ENCODE peak calls at places on chromosomes 13 and 19, in ten cellular contexts. A is activated CD4-positive, alpha-beta T cell treated with anti-CD3 and anti-CD28 coated beads, Interleukin-2, amount 50 U/mL, for 4 hours; N is H9; S is GM19239; T is DMS53; Y is CD8-positive, alpha-beta memory T cell; P is anterior cingulate cortex; V is breast epithelium; K is memory B cell; Q is foreskin keratinocyte. L is an unnamed sample.
A peak's percentile ranks its signal among the peaks of the same experiment; 100 is the strongest.

GRCh38 chr19:57816652-57817051 is 1.9 kb upstream of the ZNF552 start:
- DNase-seq in A (no peak), N (no peak), S (no peak), T (no peak), Y (no peak), P (no peak), V (no peak), K (no peak), Q (no peak), L (peak; percentile 63)

GRCh38 chr13:48505597-48506091 is 27.2 kb downstream of the RCBTB2 start:
- DNase-seq in A (peak; percentile 25), N (no peak), S (peak; percentile 28), T (no peak), Y (peak; percentile 78), P (no peak), V (no peak), K (peak; percentile 51), Q (no peak), L (no peak)

GRCh38 chr19:34276614-34277013 is 22.3 kb downstream of the GARRE1 start:
- DNase-seq in A (no peak), N (no peak), S (no peak), T (no peak), Y (no peak), P (no peak), V (no peak), K (no peak), Q (no peak), L (no peak)

GRCh38 chr13:36088001-36088400 is 43.2 kb downstream of the DCLK1 start:
- DNase-seq in A (no peak), N (no peak), S (no peak), T (peak; percentile 84), Y (no peak), P (no peak), V (no peak), K (no peak), Q (no peak), L (no peak)

GRCh38 chr19:32415246-32415645 is 9.7 kb downstream of the DPY19L3 start:
- DNase-seq in A (no peak), N (no peak), S (no peak), T (no peak), Y (no peak), P (no peak), V (no peak), K (no peak), Q (no peak), L (no peak)

GRCh38 chr19:8609210-8610040 is 1.1 kb downstream of the ADAMTS10 start:
- DNase-seq in A (no peak), N (peak; percentile 82), S (no peak), T (no peak), Y (no peak), P (no peak), V (no peak), K (no peak), Q (no peak), L (peak; percentile 87)

GRCh38 chr13:32530841-32531253 is 7.7 kb downstream of the N4BP2L2 start:
- DNase-seq in A (no peak), N (no peak), S (peak; percentile 19), T (no peak), Y (peak; percentile 32), P (no peak), V (no peak), K (no peak), Q (peak; percentile 7), L (no peak)

GRCh38 chr13:89372193-89372592 is 1701.0 kb downstream of the SLITRK5 start:
- DNase-seq in A (no peak), N (no peak), S (no peak), T (peak; percentile 65), Y (no peak), P (no peak), V (no peak), K (no peak), Q (no peak), L (no peak)

GRCh38 chr19:15551183-15552004 is 43.1 kb downstream of the CYP4F22 start:
- DNase-seq in A (peak; percentile 54), N (peak; percentile 97), S (no peak), T (no peak), Y (peak; percentile 72), P (no peak), V (no peak), K (peak; percentile 47), Q (no peak), L (peak; percentile 97)

GRCh38 chr19:4061178-4061682 is 5.5 kb downstream of the ZBTB7A start:
- DNase-seq in A (no peak), N (peak; percentile 73), S (no peak), T (peak; percentile 65), Y (no peak), P (no peak), V (peak; percentile 88), K (peak; percentile 34), Q (peak; percentile 35), L (no peak)

GRCh38 chr19:18304496-18305312 is 18.2 kb downstream of the LSM4 start:
- DNase-seq in A (peak; percentile 87), N (peak; percentile 65), S (peak; percentile 72), T (peak; percentile 92), Y (peak; percentile 80), P (peak; percentile 81), V (peak; percentile 68), K (peak; percentile 73), Q (no peak), L (peak; percentile 84)

GRCh38 chr19:43624933-43625332 is 5.5 kb upstream of the ZNF428 start:
- DNase-seq in A (peak; percentile 87), N (peak; percentile 96), S (peak; percentile 59), T (no peak), Y (peak; percentile 77), P (no peak), V (no peak), K (peak; percentile 67), Q (peak; percentile 46), L (peak; percentile 98)

GRCh38 chr13:50081106-50081898 is 66.1 kb downstream of the KCNRG start:
- DNase-seq in A (peak; percentile 27), N (peak; percentile 63), S (no peak), T (peak; percentile 68), Y (peak; percentile 39), P (no peak), V (no peak), K (no peak), Q (no peak), L (peak; percentile 84)

GRCh38 chr13:114106526-114106925 is 25.9 kb downstream of the RASA3 start:
- DNase-seq in A (no peak), N (no peak), S (no peak), T (no peak), Y (no peak), P (no peak), V (peak; percentile 39), K (no peak), Q (no peak), L (peak; percentile 13)

GRCh38 chr19:13033819-13034611 is 38.7 kb downstream of the NFIX start:
- DNase-seq in A (peak; percentile 28), N (peak; percentile 79), S (peak; percentile 62), T (peak; percentile 87), Y (no peak), P (peak; percentile 44), V (peak; percentile 83), K (peak; percentile 48), Q (no peak), L (peak; percentile 91)

GRCh38 chr13:98452851-98453250 is 124.1 kb downstream of the STK24 start:
- DNase-seq in A (no peak), N (no peak), S (no peak), T (no peak), Y (no peak), P (no peak), V (no peak), K (no peak), Q (no peak), L (no peak)

GRCh38 chr13:99311748-99312492 is 4.7 kb upstream of the GPR183 start:
- DNase-seq in A (no peak), N (no peak), S (no peak), T (no peak), Y (no peak), P (no peak), V (no peak), K (no peak), Q (no peak), L (no peak)

GRCh38 chr19:17137417-17137816 is 61.8 kb downstream of the MYO9B start:
- DNase-seq in A (no peak), N (no peak), S (no peak), T (no peak), Y (no peak), P (no peak), V (no peak), K (no peak), Q (no peak), L (no peak)

GRCh38 chr13:66837246-66837645 is 392.9 kb downstream of the PCDH9 start:
- DNase-seq in A (no peak), N (no peak), S (no peak), T (no peak), Y (no peak), P (no peak), V (no peak), K (no peak), Q (no peak), L (no peak)

GRCh38 chr13:112807653-112808376 is 118.0 kb downstream of the ATP11A start:
- DNase-seq in A (no peak), N (no peak), S (no peak), T (no peak), Y (no peak), P (no peak), V (no peak), K (no peak), Q (no peak), L (no peak)

GRCh38 chr13:87859261-87859660 is 188.1 kb downstream of the SLITRK5 start:
- DNase-seq in A (no peak), N (no peak), S (no peak), T (no peak), Y (no peak), P (no peak), V (no peak), K (no peak), Q (no peak), L (no peak)

GRCh38 chr13:96672016-96672415 is 322.3 kb downstream of the OXGR1 start:
- DNase-seq in A (no peak), N (no peak), S (no peak), T (no peak), Y (no peak), P (no peak), V (no peak), K (no peak), Q (peak; percentile 22), L (no peak)

GRCh38 chr13:50400930-50401553 is 385.8 kb downstream of the KCNRG start:
- DNase-seq in A (no peak), N (no peak), S (no peak), T (no peak), Y (no peak), P (no peak), V (no peak), K (no peak), Q (peak; percentile 77), L (no peak)

GRCh38 chr19:3129112-3129511 is 6.7 kb upstream of the GNA15 start:
- DNase-seq in A (no peak), N (no peak), S (no peak), T (peak; percentile 61), Y (no peak), P (no peak), V (no peak), K (no peak), Q (peak; percentile 15), L (peak; percentile 34)

L was measured in endodermal cell.